ENCODE peak calls at places on chromosome 18, in six cellular contexts. E is breast epithelium, U is GM23338, D is HCT116, G is spleen, W is endothelial cell of umbilical vein. A is an unnamed sample. For H3K4me1, the result is how much of the 10 kb centered on the place peaks cover.

GRCh38 chr18:75638597-75639467 is 211.3 kb upstream of the SMIM21 start:
- DNase-seq in D (no peak), G (no peak), E (no peak), U (peak), W (no peak), A (no peak)

GRCh38 chr18:80068571-80069272 is 34.5 kb downstream of the RBFA start:
- DNase-seq in E (no peak), W (no peak), G (no peak), U (no peak), D (no peak), A (no peak)

GRCh38 chr18:36249392-36249791 is 48.1 kb upstream of the FHOD3 start:
- DNase-seq in G (no peak), W (no peak), U (no peak), D (no peak), E (no peak), A (peak)

GRCh38 chr18:9434240-9434701 is 41.0 kb upstream of the RALBP1 start:
- DNase-seq in W (no peak), D (no peak), U (peak), E (no peak), G (no peak), A (peak)

GRCh38 chr18:36298113-36298701 is 694 bp downstream of the FHOD3 start:
- DNase-seq in E (no peak), G (peak), U (peak), W (no peak), D (no peak), A (peak)

GRCh38 chr18:2442726-2443275 is 128.5 kb downstream of the METTL4 start:
- DNase-seq in E (no peak), U (no peak), D (no peak), W (no peak), G (no peak), A (no peak)

GRCh38 chr18:57027190-57027708 is 119.6 kb upstream of the BOD1L2 start:
- DNase-seq in G (no peak), U (no peak), W (no peak), E (no peak), D (no peak), A (no peak)

GRCh38 chr18:28905509-28905908 is 728.6 kb upstream of the CDH2 start:
- DNase-seq in U (no peak), D (no peak), G (no peak), W (peak), E (no peak), A (no peak)

GRCh38 chr18:59498687-59499086 is 139.6 kb upstream of the LMAN1 start:
- DNase-seq in U (no peak), G (no peak), E (no peak), W (no peak), D (no peak), A (no peak)

GRCh38 chr18:6960656-6961055 is 156.9 kb downstream of the LAMA1 start:
- DNase-seq in E (no peak), W (no peak), G (no peak), U (no peak), D (no peak), A (no peak)

GRCh38 chr18:80143876-80144275 is 34.8 kb downstream of the ADNP2 start:
- DNase-seq in G (no peak), W (peak), D (no peak), U (no peak), E (no peak), A (no peak)

GRCh38 chr18:25113081-25113480 is 238.9 kb downstream of the ZNF521 start:
- DNase-seq in E (no peak), G (no peak), U (peak), W (no peak), D (no peak), A (no peak)

GRCh38 chr18:79510731-79511141 is 115.0 kb downstream of the NFATC1 start:
- DNase-seq in U (no peak), G (peak), D (no peak), W (no peak), E (peak), A (no peak)

GRCh38 chr18:28176933-28177827 is at the start of gene CDH2:
- DNase-seq in W (peak), E (no peak), G (peak), D (no peak), U (peak), A (no peak)

GRCh38 chr18:5895300-5895885 is at the start of gene TMEM200C:
- DNase-seq in G (no peak), U (peak), D (no peak), E (no peak), W (no peak), A (no peak)

GRCh38 chr18:72692086-72692485 is 147.9 kb upstream of the CBLN2 start:
- DNase-seq in W (no peak), G (no peak), U (peak), D (no peak), E (no peak), A (no peak)

GRCh38 chr18:25350561-25351201 is 1.3 kb downstream of the ZNF521 start:
- DNase-seq in U (peak), E (no peak), G (peak), W (peak), D (no peak), A (no peak)

GRCh38 chr18:23401400-23402347 is 51.4 kb upstream of the RIOK3 start:
- DNase-seq in U (peak), W (peak), G (peak), E (no peak), D (no peak), A (no peak)

GRCh38 chr18:58196164-58196563 is 152.1 kb downstream of the NEDD4L start:
- DNase-seq in U (no peak), E (no peak), G (no peak), W (peak), D (no peak), A (no peak)

GRCh38 chr18:69968073-69968472 is 20.4 kb upstream of the CD226 start:
- DNase-seq in W (no peak), D (no peak), U (peak), E (no peak), G (no peak), A (no peak)

GRCh38 chr18:79511271-79511670 is 115.5 kb downstream of the NFATC1 start:
- DNase-seq in E (peak), G (peak), W (no peak), D (no peak), U (no peak), A (no peak)

GRCh38 chr18:22848618-22849017 is 84.5 kb upstream of the RBBP8 start:
- DNase-seq in U (no peak), W (no peak), D (no peak), G (no peak), E (no peak), A (no peak)

GRCh38 chr18:8948471-8949149 is 153.9 kb upstream of the NDUFV2 start:
- DNase-seq in G (no peak), W (no peak), E (no peak), U (no peak), D (no peak), A (no peak)

GRCh38 chr18:67509711-67510110 is 6.8 kb downstream of the DSEL start:
- DNase-seq in D (no peak), E (no peak), G (no peak), U (no peak), W (no peak), A (no peak)

GRCh38 chr18:10182009-10182624 is 268.3 kb downstream of the VAPA start:
- DNase-seq in W (no peak), U (no peak), G (no peak), E (no peak), D (no peak), A (no peak)

GRCh38 chr18:32548688-32549087 is 78.0 kb upstream of the GAREM1 start:
- DNase-seq in E (no peak), G (no peak), U (peak), W (no peak), D (no peak), A (no peak)

GRCh38 chr18:29711931-29712330 is 1330.6 kb downstream of the DSC3 start:
- DNase-seq in D (no peak), W (no peak), E (no peak), U (peak), G (no peak), A (no peak)

GRCh38 chr18:79546781-79547272 is 132.8 kb upstream of the CTDP1 start:
- DNase-seq in E (peak), W (no peak), U (no peak), G (peak), D (no peak), A (no peak)

GRCh38 chr18:36761186-36761698 is 67.6 kb downstream of the TPGS2 start:
- DNase-seq in U (peak), E (no peak), G (no peak), W (no peak), D (no peak), A (no peak)

GRCh38 chr18:12014091-12014490 is 32.8 kb downstream of the IMPA2 start:
- DNase-seq in G (peak), W (no peak), U (no peak), D (no peak), E (no peak), A (no peak)

GRCh38 chr18:12013186-12013916 is 32.0 kb downstream of the IMPA2 start:
- DNase-seq in U (no peak), E (no peak), W (no peak), D (no peak), G (peak), A (no peak)

GRCh38 chr18:12011962-12012549 is 30.7 kb downstream of the IMPA2 start:
- DNase-seq in U (no peak), E (no peak), G (no peak), D (no peak), W (no peak), A (no peak)

GRCh38 chr18:12011199-12011961 is 30.1 kb downstream of the IMPA2 start:
- DNase-seq in E (no peak), U (no peak), D (no peak), W (no peak), G (no peak), A (no peak)

DNA sequence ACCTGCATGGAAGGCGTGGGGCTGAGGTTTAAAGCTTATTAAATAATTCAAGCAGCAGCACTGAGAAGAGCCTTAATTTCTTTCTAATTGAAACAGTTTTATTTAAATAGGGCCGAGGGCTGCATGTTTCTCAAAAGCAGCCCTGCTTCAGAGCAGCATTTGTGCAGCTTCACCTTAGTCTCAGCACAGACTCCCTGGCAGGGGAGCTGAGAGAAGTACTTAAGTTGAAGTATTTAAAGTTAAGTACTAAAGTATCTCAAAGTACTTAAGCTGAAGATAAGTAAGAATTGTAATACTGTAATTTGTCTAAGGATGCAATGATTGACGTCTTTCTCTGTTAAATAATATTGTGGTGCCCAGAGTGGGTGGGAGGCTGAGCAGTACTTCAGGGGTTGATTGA is 31.4 kb downstream of the IMPA2 start:
- DNase-seq in U (no peak), D (no peak), W (no peak), G (no peak), E (no peak), A (no peak)
- H3K4me1 ChIP-seq in U (under half), D (under half), W (under half), G (under half), E (under half), A (under half)

DNA sequence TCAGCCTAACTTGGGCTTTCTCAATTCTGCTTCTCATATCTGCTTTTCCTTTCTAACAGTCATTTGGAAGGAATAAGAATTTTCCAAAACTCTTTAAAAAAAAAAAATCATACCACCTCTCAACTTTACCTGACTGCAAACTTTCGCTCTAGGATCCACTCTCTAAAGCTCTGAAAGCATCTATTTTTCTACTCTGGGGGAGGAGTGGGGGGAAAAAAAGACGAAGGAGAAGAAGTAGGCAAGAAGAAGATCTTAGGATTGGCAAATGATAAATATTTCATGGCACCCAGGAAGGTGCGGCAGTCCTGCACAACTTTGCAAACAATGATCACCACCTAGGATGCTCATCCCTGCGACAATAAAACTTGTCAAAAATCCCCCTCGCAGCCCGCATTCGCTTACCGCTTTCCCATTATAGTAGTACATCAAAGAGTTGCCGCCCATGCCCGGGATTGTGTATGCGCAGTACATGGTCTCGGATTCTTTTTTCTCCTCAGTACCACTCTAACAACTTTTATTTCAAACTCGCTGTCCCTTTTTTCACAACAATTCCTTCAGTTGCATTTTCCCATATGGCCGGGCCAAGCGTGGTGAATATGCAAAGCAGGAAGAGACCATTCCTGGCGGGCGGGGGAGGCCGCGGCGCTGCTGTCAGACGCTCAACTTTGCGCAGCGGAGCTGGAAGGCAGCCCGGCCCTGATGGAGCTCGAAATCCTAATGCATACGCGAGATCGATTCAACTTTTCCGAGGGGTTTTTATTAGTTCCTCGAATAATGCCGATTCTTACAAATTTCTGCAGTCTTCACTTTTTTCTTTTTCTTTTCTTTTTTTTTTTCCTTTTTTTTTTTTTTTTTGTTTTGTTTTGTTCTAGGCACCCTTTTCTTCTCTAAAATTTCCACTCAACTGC is 266.5 kb downstream of the TCF4 start:
- DNase-seq in U (peak), W (peak), G (peak), D (no peak), E (peak), A (no peak)
- TF ChIP-seq POLR2AphosphoS5 in U (no peak), W (no peak), G (peak), D (no peak), E (peak), A (peak)

GRCh38 chr18:49371073-49371472 is 89.4 kb downstream of the DYM start:
- DNase-seq in G (no peak), W (no peak), E (no peak), D (no peak), U (no peak), A (no peak)

GRCh38 chr18:49364821-49365220 is 95.6 kb downstream of the DYM start:
- DNase-seq in E (no peak), W (no peak), D (no peak), U (no peak), G (no peak), A (no peak)

GRCh38 chr18:49368161-49368875 is 92.1 kb downstream of the DYM start:
- DNase-seq in U (peak), E (no peak), W (no peak), D (no peak), G (no peak), A (no peak)

GRCh38 chr18:49371786-49372185 is 88.7 kb downstream of the DYM start:
- DNase-seq in E (no peak), G (no peak), W (no peak), D (no peak), U (no peak), A (no peak)

GRCh38 chr18:49368876-49369440 is 91.5 kb downstream of the DYM start:
- DNase-seq in W (no peak), U (peak), D (no peak), G (no peak), E (peak), A (no peak)
- H3K27ac ChIP-seq in W (no peak), U (no peak), D (no peak), G (no peak), E (peak), A (no peak)

GRCh38 chr18:33841221-33841967 is 263.4 kb downstream of the ASXL3 start:
- DNase-seq in G (no peak), U (peak), D (no peak), W (no peak), E (no peak), A (no peak)
- H3K4me1 ChIP-seq in G (under half), U (under half), D (under half), W (under half), E (under half), A (under half)

GRCh38 chr18:48949051-48949605 is 1.6 kb downstream of the SMAD7 start:
- DNase-seq in E (no peak), W (peak), U (no peak), G (peak), D (no peak), A (no peak)

GRCh38 chr18:48947583-48947982 is 3.2 kb downstream of the SMAD7 start:
- DNase-seq in G (no peak), E (no peak), U (no peak), D (no peak), W (peak), A (no peak)

GRCh38 chr18:48947102-48947501 is 3.7 kb downstream of the SMAD7 start:
- DNase-seq in W (peak), D (no peak), E (no peak), U (no peak), G (no peak), A (no peak)

GRCh38 chr18:48949606-48950535 is 894 bp downstream of the SMAD7 start:
- DNase-seq in E (no peak), U (peak), D (no peak), W (peak), G (peak), A (no peak)

DNA sequence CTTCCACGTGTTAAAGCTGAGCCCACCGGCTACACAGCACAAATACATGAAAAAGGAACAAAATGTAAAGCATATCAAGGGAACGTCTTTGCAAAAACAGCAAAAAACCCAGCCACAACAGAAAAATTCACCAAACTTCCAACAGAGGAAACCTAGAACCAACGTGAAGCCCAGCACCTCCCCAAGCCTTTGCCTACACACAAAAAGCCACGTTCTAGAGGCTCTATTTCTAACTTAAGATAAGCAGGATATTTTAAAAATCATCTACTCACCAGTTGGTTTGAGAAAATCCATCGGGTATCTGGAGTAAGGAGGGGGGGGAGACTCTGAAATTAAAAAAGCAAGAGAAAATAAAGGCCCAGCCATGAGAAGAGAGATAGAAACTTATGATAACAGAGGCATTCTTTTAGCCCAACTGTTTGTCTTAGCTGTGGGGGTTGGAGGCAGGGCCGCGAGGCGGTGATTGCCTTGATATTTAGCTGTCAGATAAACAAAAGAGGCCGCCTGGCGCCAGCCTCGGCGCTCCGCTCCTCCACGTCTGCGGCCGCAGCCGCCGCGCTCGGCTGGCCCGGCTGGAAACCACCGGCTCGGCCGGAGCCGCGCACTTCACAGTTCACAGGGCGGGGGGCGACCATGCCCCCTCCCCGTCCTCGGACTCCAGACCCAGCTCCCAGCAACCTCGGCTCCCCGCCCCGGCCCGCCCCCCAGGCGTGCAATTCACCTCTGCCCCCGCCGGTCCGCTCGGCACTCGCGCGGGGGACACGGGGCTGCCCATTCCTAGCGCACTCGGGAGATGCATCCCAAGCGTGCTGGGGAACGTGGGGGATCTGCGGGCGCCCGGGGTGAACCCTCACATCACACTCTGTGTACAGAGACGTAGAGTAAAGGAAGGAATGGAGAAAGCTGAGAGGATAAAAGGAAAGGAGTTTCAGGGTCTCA is 2.4 kb downstream of the SMAD7 start:
- DNase-seq in U (peak), E (no peak), G (peak), W (peak), D (no peak), A (no peak)
- TF ChIP-seq POLR2AphosphoS5 in U (no peak), E (no peak), G (no peak), W (no peak), D (no peak), A (no peak)

A was measured in vagina.